ENCODE peak calls at places on chromosome 4, in five cellular contexts. C, X, D, W and M are unnamed samples.
A peak's percentile ranks its signal among the peaks of the same experiment; 100 is the strongest.

GRCh38 chr4:82380344-82380743 is 6.6 kb upstream of the HNRNPD start:
- DNase-seq in C (no peak), X (no peak), D (no peak), W (no peak), M (no peak)

GRCh38 chr4:122819708-122820449 is 6.8 kb upstream of the FGF2 start:
- DNase-seq in C (no peak), X (no peak), D (no peak), W (no peak), M (no peak)

GRCh38 chr4:106585920-106586349 is 217.4 kb upstream of the GIMD1 start:
- DNase-seq in C (no peak), X (no peak), D (no peak), W (no peak), M (no peak)

GRCh38 chr4:84159767-84160166 is 339.3 kb downstream of the NKX6-1 start:
- DNase-seq in C (no peak), X (peak; percentile 11), D (no peak), W (peak; percentile 33), M (peak; percentile 5)

GRCh38 chr4:119865389-119865788 is 201.3 kb downstream of the MAD2L1 start:
- DNase-seq in C (no peak), X (no peak), D (no peak), W (no peak), M (no peak)

GRCh38 chr4:6991771-6992557 is 51.2 kb upstream of the TADA2B start:
- DNase-seq in C (peak; percentile 38), X (no peak), D (no peak), W (no peak), M (no peak)

GRCh38 chr4:40255722-40256281 is 59.0 kb downstream of the RHOH start:
- DNase-seq in C (no peak), X (no peak), D (no peak), W (no peak), M (peak; percentile 71)

GRCh38 chr4:105417624-105418023 is 56.2 kb downstream of the PPA2 start:
- DNase-seq in C (no peak), X (no peak), D (no peak), W (no peak), M (peak; percentile 85)

GRCh38 chr4:127609484-127609883 is 23.3 kb upstream of the INTU start:
- DNase-seq in C (no peak), X (no peak), D (no peak), W (no peak), M (no peak)

GRCh38 chr4:111961806-111962205 is 183.4 kb upstream of the FAM241A start:
- DNase-seq in C (no peak), X (no peak), D (no peak), W (no peak), M (no peak)

GRCh38 chr4:26964512-26964911 is 103.9 kb downstream of the STIM2 start:
- DNase-seq in C (no peak), X (no peak), D (no peak), W (no peak), M (no peak)

GRCh38 chr4:186936496-186937375 is 213.1 kb upstream of the FAT1 start:
- DNase-seq in C (no peak), X (no peak), D (no peak), W (no peak), M (peak; percentile 95)

GRCh38 chr4:73608677-73609594 is 11.3 kb downstream of the RASSF6 start:
- DNase-seq in C (no peak), X (no peak), D (no peak), W (no peak), M (peak; percentile 81)

GRCh38 chr4:48578132-48578964 is 88.3 kb downstream of the ZAR1 start:
- DNase-seq in C (peak; percentile 59), X (peak; percentile 45), D (peak; percentile 12), W (no peak), M (peak; percentile 64)

GRCh38 chr4:10354746-10355145 is 102.5 kb downstream of the ZNF518B start:
- DNase-seq in C (no peak), X (no peak), D (no peak), W (no peak), M (no peak)

GRCh38 chr4:96566755-96567154 is 726.9 kb downstream of the PDHA2 start:
- DNase-seq in C (no peak), X (no peak), D (no peak), W (no peak), M (no peak)

GRCh38 chr4:134327274-134328122 is 125.9 kb upstream of the PABPC4L start:
- DNase-seq in C (no peak), X (peak; percentile 45), D (no peak), W (no peak), M (no peak)

GRCh38 chr4:74431113-74431826 is 13.7 kb upstream of the AREG start:
- DNase-seq in C (no peak), X (no peak), D (peak; percentile 23), W (no peak), M (no peak)

GRCh38 chr4:181661090-181661489 is 582.1 kb upstream of the TENM3 start:
- DNase-seq in C (no peak), X (no peak), D (no peak), W (no peak), M (no peak)

GRCh38 chr4:94441838-94442237 is 9.9 kb upstream of the PDLIM5 start:
- DNase-seq in C (no peak), X (no peak), D (no peak), W (no peak), M (no peak)

GRCh38 chr4:172985552-172985951 is 183.1 kb upstream of the GALNT7 start:
- DNase-seq in C (no peak), X (no peak), D (no peak), W (no peak), M (no peak)

GRCh38 chr4:13640149-13640671 is 12.7 kb upstream of the BOD1L1 start:
- DNase-seq in C (no peak), X (no peak), D (no peak), W (peak; percentile 54), M (no peak)

GRCh38 chr4:152424980-152425379 is 110.9 kb downstream of the FBXW7 start:
- DNase-seq in C (no peak), X (no peak), D (no peak), W (no peak), M (no peak)

GRCh38 chr4:81921757-81922159 is 450.1 kb upstream of the RASGEF1B start:
- DNase-seq in C (no peak), X (no peak), D (no peak), W (no peak), M (no peak)

GRCh38 chr4:124711469-124712416 is 789 bp downstream of the ANKRD50 start:
- DNase-seq in C (peak; percentile 88), X (peak; percentile 70), D (no peak), W (peak; percentile 38), M (peak; percentile 41)

DNA sequence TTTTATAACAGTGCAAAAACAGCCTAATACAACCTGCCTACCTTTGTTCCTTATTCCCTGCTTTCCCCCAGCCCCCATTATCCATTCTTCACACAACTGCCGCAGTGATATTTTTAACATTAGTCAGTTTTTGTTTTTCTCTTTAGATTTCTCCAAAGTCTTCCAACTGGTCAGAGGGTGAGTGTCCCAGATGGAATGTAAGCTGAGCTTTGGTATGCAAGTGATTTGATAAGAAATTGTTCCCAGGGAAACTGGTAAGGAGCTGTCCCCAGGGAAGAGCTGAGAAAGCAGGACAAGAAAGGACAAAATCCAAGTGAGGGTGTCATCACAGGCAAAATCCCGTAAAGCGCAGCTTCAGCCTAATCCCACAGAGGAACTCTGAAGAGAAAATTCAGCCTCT is 475.5 kb upstream of the ADGRL3 start:
- DNase-seq in C (no peak), X (no peak), D (no peak), W (no peak), M (no peak)
- TF ChIP-seq JUND in C (peak; percentile 71), X (no peak), D (no peak), W (no peak), M (no peak)

GRCh38 chr4:37388672-37389368 is 144.3 kb downstream of the NWD2 start:
- DNase-seq in C (no peak), X (no peak), D (no peak), W (no peak), M (no peak)

GRCh38 chr4:37389967-37390580 is 145.5 kb downstream of the NWD2 start:
- DNase-seq in C (peak; percentile 16), X (peak; percentile 19), D (no peak), W (no peak), M (peak; percentile 48)

GRCh38 chr4:37389369-37389765 is 144.8 kb downstream of the NWD2 start:
- DNase-seq in C (no peak), X (no peak), D (no peak), W (no peak), M (no peak)

GRCh38 chr4:37393889-37394288 is 149.3 kb downstream of the NWD2 start:
- DNase-seq in C (no peak), X (no peak), D (no peak), W (no peak), M (no peak)

GRCh38 chr4:37392540-37393255 is 148.2 kb downstream of the NWD2 start:
- DNase-seq in C (no peak), X (no peak), D (no peak), W (no peak), M (no peak)
- TF ChIP-seq CHD2 in C (no peak), X (no peak), D (no peak), W (no peak), M (no peak)

GRCh38 chr4:132180020-132180427 is 969.1 kb upstream of the PCDH10 start:
- DNase-seq in C (no peak), X (no peak), D (no peak), W (no peak), M (no peak)
- TF ChIP-seq JUND in C (no peak), X (no peak), D (no peak), W (no peak), M (no peak)

DNA sequence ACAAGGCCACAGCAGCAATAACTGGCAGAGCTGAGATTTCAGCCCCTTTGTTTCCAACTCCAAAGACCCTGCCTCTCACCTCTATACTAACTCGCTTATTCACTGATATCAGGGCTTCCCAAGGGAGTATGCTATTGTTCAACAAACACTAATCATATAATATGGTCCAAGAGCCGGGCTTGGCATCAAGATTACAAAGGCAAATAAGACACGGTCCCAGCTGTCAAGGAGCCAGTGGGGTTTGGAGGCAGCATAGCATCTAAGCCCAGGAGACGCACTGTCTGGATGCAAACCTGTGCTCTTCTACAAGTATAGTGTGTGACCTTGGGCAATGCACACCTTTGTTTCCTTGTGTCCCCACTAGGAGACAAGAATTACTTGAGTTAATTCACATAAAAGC is 28.7 kb downstream of the PAPSS1 start:
- DNase-seq in C (no peak), X (no peak), D (no peak), W (no peak), M (no peak)
- TF ChIP-seq CHD2 in C (no peak), X (no peak), D (no peak), W (no peak), M (no peak)

GRCh38 chr4:8280876-8281440 is 11.4 kb downstream of the HTRA3 start:
- DNase-seq in C (no peak), X (no peak), D (no peak), W (no peak), M (no peak)
- TF ChIP-seq JUND in C (no peak), X (no peak), D (no peak), W (no peak), M (no peak)

GRCh38 chr4:183828125-183828524 is 77.0 kb upstream of the STOX2 start:
- DNase-seq in C (no peak), X (no peak), D (no peak), W (no peak), M (no peak)
- TF ChIP-seq CHD2 in C (no peak), X (no peak), D (no peak), W (no peak), M (no peak)

GRCh38 chr4:139872274-139872673 is 206.7 kb downstream of the MGST2 start:
- DNase-seq in C (no peak), X (no peak), D (no peak), W (no peak), M (peak; percentile 47)
- TF ChIP-seq JUND in C (peak; percentile 65), X (no peak), D (no peak), W (no peak), M (no peak)